ENCODE peak calls at places on chromosomes 2 and 18, in six cellular contexts. R is stomach, Q is heart left ventricle, V is tibial artery, L is WERI-Rb-1, N is fibroblast of mammary gland. E is an unnamed sample.

GRCh38 chr2:127599211-127599610 is 46.7 kb upstream of the GPR17 start:
- DNase-seq in R (no peak), Q (no peak), V (no peak), L (no peak), N (no peak), E (no peak)

GRCh38 chr2:187976667-187977333 is 314.9 kb upstream of the GULP1 start:
- DNase-seq in R (no peak), Q (no peak), V (no peak), L (no peak), N (no peak), E (no peak)

GRCh38 chr2:215748446-215748845 is 264.9 kb downstream of the MREG start:
- DNase-seq in R (no peak), Q (no peak), V (peak; percentile 73), L (no peak), N (peak; percentile 62), E (no peak)

GRCh38 chr2:197514754-197515153 is 1.1 kb upstream of the MOB4 start:
- DNase-seq in R (no peak), Q (no peak), V (no peak), L (no peak), N (peak; percentile 15), E (no peak)

GRCh38 chr2:145975406-145975805 is 1455.5 kb upstream of the ZEB2 start:
- DNase-seq in R (no peak), Q (no peak), V (no peak), L (no peak), N (no peak), E (no peak)

GRCh38 chr18:79400091-79400590 is 4.4 kb downstream of the NFATC1 start:
- DNase-seq in R (peak; percentile 72), Q (peak; percentile 89), V (peak; percentile 86), L (peak; percentile 44), N (no peak), E (no peak)

GRCh38 chr18:12254137-12254819 is at the start of gene CIDEA:
- DNase-seq in R (no peak), Q (peak; percentile 67), V (no peak), L (no peak), N (no peak), E (no peak)

GRCh38 chr2:213150315-213150951 is 979 bp downstream of the IKZF2 start:
- DNase-seq in R (no peak), Q (no peak), V (no peak), L (peak; percentile 11), N (peak; percentile 20), E (peak; percentile 17)

GRCh38 chr18:37259711-37260110 is 305.9 kb downstream of the CELF4 start:
- DNase-seq in R (no peak), Q (peak; percentile 40), V (no peak), L (no peak), N (no peak), E (no peak)

GRCh38 chr2:55885129-55885943 is 38.2 kb downstream of the EFEMP1 start:
- DNase-seq in R (no peak), Q (no peak), V (no peak), L (no peak), N (peak; percentile 96), E (peak; percentile 91)

GRCh38 chr2:72040629-72041403 is 106.8 kb downstream of the CYP26B1 start:
- DNase-seq in R (no peak), Q (no peak), V (no peak), L (no peak), N (no peak), E (peak; percentile 91)

GRCh38 chr18:35076556-35076955 is 35.3 kb downstream of the MAPRE2 start:
- DNase-seq in R (no peak), Q (no peak), V (no peak), L (no peak), N (peak; percentile 56), E (peak; percentile 35)

GRCh38 chr2:43152711-43153627 is 73.4 kb downstream of the ZFP36L2 start:
- DNase-seq in R (peak; percentile 60), Q (peak; percentile 70), V (no peak), L (no peak), N (no peak), E (peak; percentile 67)

GRCh38 chr2:165648826-165649225 is 145.2 kb downstream of the GALNT3 start:
- DNase-seq in R (no peak), Q (no peak), V (no peak), L (no peak), N (no peak), E (no peak)

GRCh38 chr2:28193552-28194383 is 198.9 kb upstream of the FOSL2 start:
- DNase-seq in R (no peak), Q (no peak), V (no peak), L (peak; percentile 86), N (no peak), E (no peak)

GRCh38 chr2:174631009-174631981 is 33.7 kb upstream of the WIPF1 start:
- DNase-seq in R (no peak), Q (no peak), V (no peak), L (no peak), N (peak; percentile 88), E (peak; percentile 17)

GRCh38 chr2:195470622-195471021 is 186.4 kb upstream of the SLC39A10 start:
- DNase-seq in R (no peak), Q (no peak), V (no peak), L (no peak), N (no peak), E (no peak)

GRCh38 chr2:2931676-2932075 is 445.9 kb downstream of the EIPR1 start:
- DNase-seq in R (no peak), Q (no peak), V (no peak), L (no peak), N (no peak), E (no peak)

GRCh38 chr2:227186751-227187150 is 22.3 kb downstream of the COL4A3 start:
- DNase-seq in R (no peak), Q (no peak), V (no peak), L (no peak), N (peak; percentile 64), E (no peak)

GRCh38 chr2:20057268-20057667 is 5.8 kb upstream of the LAPTM4A start:
- DNase-seq in R (no peak), Q (no peak), V (no peak), L (no peak), N (no peak), E (no peak)

GRCh38 chr2:16186661-16187516 is 246.5 kb downstream of the MYCN start:
- DNase-seq in R (no peak), Q (no peak), V (no peak), L (no peak), N (no peak), E (no peak)

GRCh38 chr2:8539743-8540551 is 141.9 kb upstream of the ID2 start:
- DNase-seq in R (peak; percentile 68), Q (no peak), V (peak; percentile 69), L (peak; percentile 52), N (no peak), E (no peak)

GRCh38 chr2:152407204-152407721 is 72.3 kb downstream of the FMNL2 start:
- DNase-seq in R (no peak), Q (no peak), V (peak; percentile 84), L (peak; percentile 31), N (peak; percentile 51), E (peak; percentile 71)

GRCh38 chr2:240974771-240975572 is 23.4 kb upstream of the SNED1 start:
- DNase-seq in R (no peak), Q (no peak), V (no peak), L (no peak), N (peak; percentile 65), E (no peak)

GRCh38 chr2:223696719-223697118 is 94.6 kb upstream of the SCG2 start:
- DNase-seq in R (no peak), Q (no peak), V (no peak), L (no peak), N (peak; percentile 74), E (peak; percentile 64)

GRCh38 chr2:48812376-48812775 is 56.9 kb upstream of the LHCGR start:
- DNase-seq in R (no peak), Q (no peak), V (no peak), L (no peak), N (no peak), E (no peak)

GRCh38 chr2:149725234-149725633 is 137.7 kb upstream of the MMADHC start:
- DNase-seq in R (no peak), Q (no peak), V (no peak), L (no peak), N (no peak), E (no peak)

GRCh38 chr2:135573620-135574019 is 42.3 kb downstream of the R3HDM1 start:
- DNase-seq in R (no peak), Q (no peak), V (no peak), L (no peak), N (no peak), E (no peak)
- TF ChIP-seq CTCF in R (no peak), Q (no peak), V (no peak), L (no peak), N (peak; percentile 2), E (no peak)

GRCh38 chr18:67710639-67711038 is 194.1 kb upstream of the DSEL start:
- DNase-seq in R (no peak), Q (no peak), V (no peak), L (peak; percentile 7), N (peak; percentile 12), E (peak; percentile 14)
- TF ChIP-seq CTCF in R (no peak), Q (no peak), V (no peak), L (peak; percentile 13), N (peak; percentile 26), E (no peak)

GRCh38 chr2:194289712-194290346 is 1367.2 kb upstream of the SLC39A10 start:
- DNase-seq in R (no peak), Q (no peak), V (no peak), L (no peak), N (no peak), E (no peak)
- TF ChIP-seq CTCF in R (no peak), Q (no peak), V (no peak), L (no peak), N (no peak), E (no peak)

DNA sequence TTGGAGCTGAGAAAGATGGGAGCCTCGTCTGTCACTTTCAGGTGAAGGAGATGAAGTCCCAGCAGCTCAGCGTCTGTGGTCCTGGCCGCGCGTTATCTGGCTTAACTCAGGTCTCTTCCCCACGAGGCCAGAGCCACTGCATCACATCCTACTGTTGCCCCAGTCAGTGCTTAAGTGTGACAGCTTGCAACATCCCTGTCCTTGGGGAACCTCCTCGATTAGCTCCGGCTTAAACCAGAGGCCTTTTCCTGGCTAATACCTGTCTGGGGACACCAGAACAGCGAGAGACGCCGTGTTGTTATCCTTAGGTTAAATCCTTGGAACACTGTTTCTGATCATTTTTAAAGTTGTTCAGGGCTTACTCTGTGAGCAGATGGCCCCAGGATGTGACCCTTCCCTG is 61.3 kb upstream of the SPP2 start:
- DNase-seq in R (no peak), Q (no peak), V (no peak), L (peak; percentile 96), N (no peak), E (no peak)
- TF ChIP-seq CTCF in R (no peak), Q (no peak), V (no peak), L (no peak), N (no peak), E (no peak)

DNA sequence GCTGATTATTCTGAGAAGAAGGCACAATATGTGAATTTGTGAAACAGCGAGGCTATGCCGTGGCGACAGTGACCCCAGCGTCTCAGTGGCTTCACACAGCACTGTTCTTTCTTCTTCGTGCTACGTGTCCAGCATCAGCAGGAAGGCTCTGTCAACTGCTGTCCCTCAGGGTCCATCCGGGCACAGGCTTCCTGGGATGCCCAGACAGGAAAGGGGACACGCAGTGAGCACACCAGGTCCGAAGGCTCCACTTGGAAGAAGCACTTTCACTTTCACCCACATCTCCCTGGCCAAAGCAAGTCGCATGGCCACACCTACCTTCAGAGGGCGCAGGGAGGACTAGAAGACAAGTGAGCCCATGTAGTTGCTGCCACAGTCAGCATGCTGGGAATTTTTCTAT is 47.3 kb downstream of the PTGR3 start:
- DNase-seq in R (peak; percentile 54), Q (no peak), V (no peak), L (no peak), N (no peak), E (peak; percentile 15)
- TF ChIP-seq CTCF in R (no peak), Q (no peak), V (no peak), L (no peak), N (no peak), E (no peak)